ENCODE peak calls at places on chromosomes 3 and 15, in six cellular contexts. X, G, P, H, U and N are unnamed samples.

GRCh38 chr3:89113887-89114840 is 6.7 kb downstream of the EPHA3 start:
- DNase-seq in H (peak; percentile 81), U (peak; percentile 32), P (peak; percentile 3), X (peak; percentile 25), G (no peak), N (no peak)

GRCh38 chr3:99172736-99173657 is 271.5 kb upstream of the DCBLD2 start:
- DNase-seq in P (peak; percentile 22), G (no peak), X (peak; percentile 33), U (peak; percentile 14), H (peak; percentile 28), N (no peak)

GRCh38 chr15:28944696-28945300 is 59.0 kb downstream of the APBA2 start:
- DNase-seq in H (no peak), G (no peak), X (no peak), P (no peak), U (no peak), N (no peak)

GRCh38 chr15:71730277-71731144 is 79.8 kb upstream of the NR2E3 start:
- DNase-seq in H (peak; percentile 44), G (no peak), U (peak; percentile 16), P (peak; percentile 45), X (peak; percentile 31), N (no peak)

GRCh38 chr3:139774570-139775302 is 97.0 kb upstream of the NMNAT3 start:
- DNase-seq in H (no peak), P (peak; percentile 60), X (no peak), G (no peak), U (no peak), N (peak; percentile 77)

GRCh38 chr3:8632402-8633237 is 12.0 kb downstream of the SSUH2 start:
- DNase-seq in H (no peak), G (no peak), X (no peak), P (no peak), U (no peak), N (no peak)

GRCh38 chr3:132749786-132750185 is 27.6 kb upstream of the NPHP3 start:
- DNase-seq in H (no peak), X (no peak), P (no peak), U (no peak), G (no peak), N (no peak)

GRCh38 chr15:69766156-69766555 is 313.5 kb downstream of the RPLP1 start:
- DNase-seq in U (no peak), P (no peak), X (no peak), G (no peak), H (no peak), N (no peak)

GRCh38 chr15:70147178-70147760 is 49.6 kb upstream of the TLE3 start:
- DNase-seq in G (no peak), H (no peak), U (no peak), P (no peak), X (no peak), N (no peak)

GRCh38 chr3:140905557-140905956 is 36.1 kb upstream of the SLC25A36 start:
- DNase-seq in P (no peak), H (no peak), X (no peak), U (no peak), G (no peak), N (no peak)

GRCh38 chr3:127473244-127474024 is 117.1 kb downstream of the TPRA1 start:
- DNase-seq in X (no peak), G (no peak), U (peak; percentile 32), P (peak; percentile 67), H (no peak), N (no peak)

GRCh38 chr3:58528629-58529028 is 8.4 kb downstream of the ACOX2 start:
- DNase-seq in G (no peak), X (peak; percentile 55), H (no peak), P (no peak), U (peak; percentile 8), N (no peak)

GRCh38 chr15:22241451-22241850 is 161.1 kb downstream of the OR4M2 start:
- DNase-seq in X (no peak), P (no peak), G (no peak), U (no peak), H (no peak), N (no peak)

GRCh38 chr15:99102332-99103235 is 2.3 kb upstream of the SYNM start:
- DNase-seq in X (no peak), U (no peak), H (no peak), P (no peak), G (no peak), N (no peak)

GRCh38 chr3:127073931-127074820 is 91.3 kb downstream of the PLXNA1 start:
- DNase-seq in H (no peak), P (no peak), X (no peak), G (no peak), U (no peak), N (no peak)

GRCh38 chr15:66187271-66187670 is 66.3 kb downstream of the MEGF11 start:
- DNase-seq in U (no peak), X (no peak), G (no peak), P (no peak), H (no peak), N (no peak)

GRCh38 chr15:88982304-88982945 is 69.2 kb upstream of the MFGE8 start:
- DNase-seq in X (no peak), G (no peak), H (no peak), P (no peak), U (no peak), N (no peak)

GRCh38 chr3:109278546-109278945 is 37.8 kb downstream of the DPPA2 start:
- DNase-seq in P (no peak), U (no peak), X (no peak), G (no peak), H (no peak), N (no peak)

GRCh38 chr3:12966847-12967750 is 106.1 kb downstream of the IQSEC1 start:
- DNase-seq in P (no peak), H (no peak), X (no peak), G (no peak), U (no peak), N (no peak)

GRCh38 chr3:140290105-140290504 is 355.1 kb downstream of the CLSTN2 start:
- DNase-seq in H (no peak), P (no peak), X (no peak), U (no peak), G (no peak), N (no peak)

GRCh38 chr3:98980915-98981596 is 79.6 kb upstream of the DCBLD2 start:
- DNase-seq in P (no peak), X (no peak), H (no peak), U (no peak), G (no peak), N (no peak)

GRCh38 chr3:42061711-42062408 is 29.3 kb upstream of the TRAK1 start:
- DNase-seq in G (no peak), X (no peak), H (no peak), P (no peak), U (no peak), N (peak; percentile 85)

GRCh38 chr3:127817331-127817821 is 4.9 kb downstream of the MGLL start:
- DNase-seq in H (no peak), X (peak; percentile 50), G (no peak), U (no peak), P (no peak), N (no peak)

GRCh38 chr3:141306922-141307321 is 61.4 kb upstream of the ZBTB38 start:
- DNase-seq in G (peak; percentile 25), U (no peak), H (no peak), P (no peak), X (no peak), N (no peak)

GRCh38 chr3:111915905-111916304 is 56.8 kb downstream of the PHLDB2 start:
- DNase-seq in H (no peak), X (no peak), U (no peak), P (no peak), G (no peak), N (no peak)

GRCh38 chr3:115398481-115398880 is 224.8 kb upstream of the GAP43 start:
- DNase-seq in P (no peak), X (no peak), G (no peak), H (no peak), U (no peak), N (no peak)

GRCh38 chr3:36843065-36844051 is 79.0 kb upstream of the DCLK3 start:
- DNase-seq in P (peak; percentile 16), H (peak; percentile 50), G (peak; percentile 28), U (no peak), X (peak; percentile 62), N (no peak)

GRCh38 chr15:46786886-46787285 is 930.4 kb upstream of the SEMA6D start:
- DNase-seq in U (no peak), X (peak; percentile 63), H (no peak), P (peak; percentile 11), G (no peak), N (no peak)